ENCODE peak calls at places on chromosomes 3 and 15, in eight cellular contexts. One of them, this sample, is unnamed.

GRCh38 chr15:63196846-63197245 is 7.4 kb downstream of the RAB8B start:
- DNase-seq in H9: no peak
- DNase-seq in colonic mucosa: no peak
- DNase-seq in endothelial cell of umbilical vein: no peak
- DNase-seq in kidney: no peak
- DNase-seq in GM23248: no peak
- DNase-seq in MM.1S: no peak
- DNase-seq in mesendoderm: no peak
- DNase-seq in this sample: no peak

GRCh38 chr3:141274411-141275031 is 42.9 kb downstream of the PXYLP1 start:
- DNase-seq in GM23248: no peak
- DNase-seq in H9: no peak
- DNase-seq in MM.1S: no peak
- DNase-seq in mesendoderm: no peak
- DNase-seq in colonic mucosa: no peak
- DNase-seq in kidney: no peak
- DNase-seq in endothelial cell of umbilical vein: no peak
- DNase-seq in this sample: no peak

GRCh38 chr3:160709477-160710182 is 32.7 kb downstream of the ARL14 start:
- DNase-seq in kidney: no peak
- DNase-seq in MM.1S: no peak
- DNase-seq in mesendoderm: peak
- DNase-seq in H9: no peak
- DNase-seq in colonic mucosa: no peak
- DNase-seq in GM23248: no peak
- DNase-seq in endothelial cell of umbilical vein: no peak
- DNase-seq in this sample: no peak

GRCh38 chr3:149333518-149333859 is at the start of gene TM4SF18:
- DNase-seq in colonic mucosa: no peak
- DNase-seq in endothelial cell of umbilical vein: peak
- DNase-seq in mesendoderm: peak
- DNase-seq in GM23248: no peak
- DNase-seq in MM.1S: no peak
- DNase-seq in H9: no peak
- DNase-seq in kidney: no peak
- DNase-seq in this sample: no peak

GRCh38 chr3:71372369-71372768 is 211.2 kb downstream of the FOXP1 start:
- DNase-seq in kidney: no peak
- DNase-seq in mesendoderm: no peak
- DNase-seq in colonic mucosa: peak
- DNase-seq in H9: no peak
- DNase-seq in GM23248: no peak
- DNase-seq in endothelial cell of umbilical vein: no peak
- DNase-seq in MM.1S: no peak
- DNase-seq in this sample: no peak

GRCh38 chr15:84996055-84996454 is 14.4 kb downstream of the PDE8A start:
- DNase-seq in mesendoderm: no peak
- DNase-seq in H9: no peak
- DNase-seq in endothelial cell of umbilical vein: no peak
- DNase-seq in colonic mucosa: no peak
- DNase-seq in kidney: no peak
- DNase-seq in GM23248: no peak
- DNase-seq in MM.1S: no peak
- DNase-seq in this sample: no peak

GRCh38 chr15:77898811-77899730 is 178.4 kb downstream of the TBC1D2B start:
- DNase-seq in H9: no peak
- DNase-seq in colonic mucosa: no peak
- DNase-seq in kidney: peak
- DNase-seq in endothelial cell of umbilical vein: no peak
- DNase-seq in GM23248: no peak
- DNase-seq in MM.1S: no peak
- DNase-seq in mesendoderm: no peak
- DNase-seq in this sample: no peak

GRCh38 chr3:153232737-153233330 is 70.8 kb downstream of the RAP2B start:
- DNase-seq in GM23248: peak
- DNase-seq in H9: no peak
- DNase-seq in MM.1S: no peak
- DNase-seq in colonic mucosa: no peak
- DNase-seq in mesendoderm: no peak
- DNase-seq in endothelial cell of umbilical vein: peak
- DNase-seq in kidney: no peak
- DNase-seq in this sample: no peak

GRCh38 chr3:61505197-61505596 is 56.2 kb upstream of the PTPRG start:
- DNase-seq in kidney: no peak
- DNase-seq in GM23248: no peak
- DNase-seq in colonic mucosa: no peak
- DNase-seq in endothelial cell of umbilical vein: no peak
- DNase-seq in H9: peak
- DNase-seq in MM.1S: no peak
- DNase-seq in mesendoderm: peak
- DNase-seq in this sample: no peak

GRCh38 chr3:184791134-184791533 is 20.8 kb upstream of the VPS8 start:
- DNase-seq in endothelial cell of umbilical vein: no peak
- DNase-seq in H9: no peak
- DNase-seq in MM.1S: no peak
- DNase-seq in kidney: no peak
- DNase-seq in mesendoderm: no peak
- DNase-seq in GM23248: no peak
- DNase-seq in colonic mucosa: no peak
- DNase-seq in this sample: no peak

GRCh38 chr3:29871087-29871486 is 590.2 kb downstream of the RBMS3 start:
- DNase-seq in kidney: no peak
- DNase-seq in mesendoderm: peak
- DNase-seq in GM23248: no peak
- DNase-seq in colonic mucosa: no peak
- DNase-seq in MM.1S: peak
- DNase-seq in H9: no peak
- DNase-seq in endothelial cell of umbilical vein: peak
- DNase-seq in this sample: no peak

GRCh38 chr3:123590685-123591450 is 6.0 kb upstream of the HACD2 start:
- DNase-seq in endothelial cell of umbilical vein: no peak
- DNase-seq in kidney: no peak
- DNase-seq in MM.1S: no peak
- DNase-seq in GM23248: no peak
- DNase-seq in mesendoderm: no peak
- DNase-seq in H9: no peak
- DNase-seq in colonic mucosa: no peak
- DNase-seq in this sample: no peak

GRCh38 chr3:139388961-139389551 is 391 bp downstream of the COPB2 start:
- DNase-seq in endothelial cell of umbilical vein: no peak
- DNase-seq in mesendoderm: no peak
- DNase-seq in kidney: no peak
- DNase-seq in MM.1S: peak
- DNase-seq in GM23248: peak
- DNase-seq in colonic mucosa: no peak
- DNase-seq in H9: no peak
- DNase-seq in this sample: no peak

GRCh38 chr3:14413381-14414071 is 11.1 kb downstream of the SLC6A6 start:
- DNase-seq in H9: no peak
- DNase-seq in endothelial cell of umbilical vein: no peak
- DNase-seq in kidney: no peak
- DNase-seq in MM.1S: no peak
- DNase-seq in GM23248: peak
- DNase-seq in mesendoderm: peak
- DNase-seq in colonic mucosa: no peak
- DNase-seq in this sample: no peak

GRCh38 chr3:58429657-58430056 is 4.0 kb downstream of the PDHB start:
- DNase-seq in H9: no peak
- DNase-seq in MM.1S: peak
- DNase-seq in GM23248: peak
- DNase-seq in kidney: no peak
- DNase-seq in mesendoderm: no peak
- DNase-seq in endothelial cell of umbilical vein: no peak
- DNase-seq in colonic mucosa: no peak
- DNase-seq in this sample: no peak

GRCh38 chr3:10772230-10773161 is 43.5 kb upstream of the SLC6A11 start:
- DNase-seq in MM.1S: peak
- DNase-seq in colonic mucosa: peak
- DNase-seq in mesendoderm: peak
- DNase-seq in endothelial cell of umbilical vein: no peak
- DNase-seq in H9: peak
- DNase-seq in GM23248: peak
- DNase-seq in kidney: no peak
- DNase-seq in this sample: peak

GRCh38 chr3:167844528-167844927 is 109.0 kb downstream of the SERPINI1 start:
- DNase-seq in mesendoderm: no peak
- DNase-seq in endothelial cell of umbilical vein: no peak
- DNase-seq in MM.1S: no peak
- DNase-seq in kidney: no peak
- DNase-seq in colonic mucosa: no peak
- DNase-seq in GM23248: no peak
- DNase-seq in H9: no peak
- DNase-seq in this sample: no peak
- H3K9ac ChIP-seq in mesendoderm: no peak
- H3K9ac ChIP-seq in endothelial cell of umbilical vein: no peak
- H3K9ac ChIP-seq in MM.1S: no peak
- H3K9ac ChIP-seq in kidney: no peak
- H3K9ac ChIP-seq in colonic mucosa: no peak
- H3K9ac ChIP-seq in GM23248: no peak
- H3K9ac ChIP-seq in H9: no peak
- H3K9ac ChIP-seq in this sample: no peak

DNA sequence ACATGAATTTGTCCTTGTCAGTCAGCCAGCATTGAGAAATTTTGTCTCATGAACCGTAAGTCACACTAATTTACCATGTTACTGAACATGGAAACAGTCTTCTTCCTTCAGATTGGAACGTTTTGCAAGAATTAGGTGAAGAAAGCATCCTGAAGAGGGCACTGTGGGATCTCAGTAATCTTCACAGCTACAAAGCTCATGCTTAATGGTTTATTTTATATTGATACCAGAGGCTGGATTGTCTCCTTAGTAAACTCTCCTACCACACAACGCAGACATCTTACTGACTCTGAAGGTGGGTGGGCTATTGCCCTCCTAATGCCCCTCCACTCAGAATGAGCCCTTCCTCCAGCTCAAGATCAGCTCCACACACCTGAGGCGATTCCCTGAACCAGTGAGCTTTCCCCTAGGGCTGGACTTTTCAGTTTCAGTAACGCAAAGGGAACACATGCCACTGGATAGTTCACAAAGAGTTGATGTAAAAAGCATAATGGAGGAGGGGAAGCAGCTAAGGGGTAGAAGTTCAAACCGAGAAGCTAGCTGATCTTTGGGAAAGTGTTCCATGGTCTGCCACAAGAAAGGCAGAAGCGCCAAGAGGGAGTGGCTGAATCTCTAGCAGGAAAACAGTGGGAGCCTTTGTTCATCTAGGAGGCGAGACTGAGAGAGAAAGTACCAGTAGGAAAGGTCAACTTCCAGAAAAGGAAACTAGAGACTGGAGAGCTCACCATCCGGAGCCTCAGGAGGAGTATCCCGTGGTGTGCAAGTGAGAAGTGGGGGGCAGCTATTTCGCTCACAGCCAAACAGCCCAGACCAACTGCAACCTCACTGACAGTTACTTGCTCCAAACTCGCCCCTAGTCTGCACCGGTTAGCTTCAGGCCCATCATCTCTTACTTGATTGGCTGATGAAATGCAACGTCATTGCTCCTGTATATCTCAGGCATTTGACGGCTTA is at the start of gene SLC9C1:
- DNase-seq in mesendoderm: peak
- DNase-seq in endothelial cell of umbilical vein: peak
- DNase-seq in H9: peak
- DNase-seq in GM23248: peak
- DNase-seq in colonic mucosa: peak
- DNase-seq in kidney: no peak
- DNase-seq in MM.1S: peak
- DNase-seq in this sample: peak
- H3K9ac ChIP-seq in mesendoderm: peak
- H3K9ac ChIP-seq in endothelial cell of umbilical vein: peak
- H3K9ac ChIP-seq in H9: no peak
- H3K9ac ChIP-seq in GM23248: peak
- H3K9ac ChIP-seq in colonic mucosa: peak
- H3K9ac ChIP-seq in kidney: peak
- H3K9ac ChIP-seq in MM.1S: peak
- H3K9ac ChIP-seq in this sample: peak

DNA sequence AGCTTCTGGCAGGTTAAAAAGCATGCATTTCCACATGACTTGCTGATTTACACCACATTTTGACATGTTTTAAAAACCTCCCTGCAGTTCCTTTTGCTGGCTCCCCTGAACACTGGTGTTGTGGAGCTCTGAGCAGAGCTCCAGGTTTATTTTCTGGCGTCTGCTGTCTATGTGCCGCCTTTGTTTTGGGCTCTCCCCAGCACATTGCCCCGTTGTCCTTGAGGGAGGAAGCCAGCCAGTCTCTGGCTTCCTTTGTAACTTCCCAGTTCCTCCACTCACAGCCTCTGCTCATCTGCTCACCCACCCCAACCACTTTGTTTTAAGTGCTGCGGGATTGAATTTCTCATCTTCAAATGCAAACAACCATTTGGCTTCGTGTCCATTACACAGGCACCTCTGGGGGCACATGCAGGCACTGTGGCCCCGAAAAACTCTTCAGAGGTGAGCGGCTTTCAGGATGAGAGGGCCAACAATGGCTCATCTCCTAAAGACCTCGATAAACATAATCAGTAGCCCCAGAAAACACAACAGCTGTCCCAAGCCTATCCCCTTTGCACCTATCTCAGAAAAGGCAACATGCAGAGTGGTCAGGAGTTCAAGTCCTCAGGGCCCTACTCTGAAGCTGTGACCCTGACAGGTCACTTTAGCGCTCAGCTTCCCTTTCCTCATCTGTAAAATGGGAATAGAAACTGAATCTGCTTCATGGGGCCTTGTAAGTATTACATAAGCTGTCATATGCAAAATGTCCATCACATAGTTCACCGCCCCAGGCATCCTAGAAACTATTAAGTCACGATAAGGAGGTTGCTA is 1.4 kb upstream of the MEF2A start:
- DNase-seq in mesendoderm: peak
- DNase-seq in kidney: no peak
- DNase-seq in MM.1S: no peak
- DNase-seq in H9: peak
- DNase-seq in colonic mucosa: peak
- DNase-seq in GM23248: peak
- DNase-seq in endothelial cell of umbilical vein: peak
- DNase-seq in this sample: no peak
- H3K9ac ChIP-seq in mesendoderm: peak
- H3K9ac ChIP-seq in kidney: peak
- H3K9ac ChIP-seq in MM.1S: peak
- H3K9ac ChIP-seq in H9: no peak
- H3K9ac ChIP-seq in colonic mucosa: peak
- H3K9ac ChIP-seq in GM23248: peak
- H3K9ac ChIP-seq in endothelial cell of umbilical vein: no peak
- H3K9ac ChIP-seq in this sample: no peak

GRCh38 chr3:74651239-74651638 is 36.8 kb upstream of the CNTN3 start:
- DNase-seq in kidney: no peak
- DNase-seq in MM.1S: no peak
- DNase-seq in colonic mucosa: no peak
- DNase-seq in H9: no peak
- DNase-seq in endothelial cell of umbilical vein: no peak
- DNase-seq in mesendoderm: no peak
- DNase-seq in GM23248: peak
- DNase-seq in this sample: no peak
- H3K9ac ChIP-seq in kidney: no peak
- H3K9ac ChIP-seq in MM.1S: no peak
- H3K9ac ChIP-seq in colonic mucosa: no peak
- H3K9ac ChIP-seq in H9: no peak
- H3K9ac ChIP-seq in endothelial cell of umbilical vein: no peak
- H3K9ac ChIP-seq in mesendoderm: no peak
- H3K9ac ChIP-seq in GM23248: no peak
- H3K9ac ChIP-seq in this sample: no peak

This sample was measured in mammary epithelial cell.